ENCODE peak calls at places on chromosomes 2 and 18, in four cellular contexts. N, Q, R and W are unnamed samples.

GRCh38 chr2:55459278-55459677 is 39.6 kb upstream of the CCDC88A start:
- DNase-seq in Q (no peak), N (no peak), R (no peak), W (no peak)

GRCh38 chr2:185583058-185583816 is 155.4 kb upstream of the FSIP2 start:
- DNase-seq in R (no peak), Q (no peak), N (no peak), W (no peak)

GRCh38 chr2:138023976-138024375 is 59.7 kb downstream of the HNMT start:
- DNase-seq in N (no peak), R (no peak), Q (no peak), W (no peak)

GRCh38 chr2:76044701-76045100 is 334.0 kb upstream of the GCFC2 start:
- DNase-seq in R (no peak), N (no peak), Q (no peak), W (no peak)

GRCh38 chr18:62863629-62864028 is 148.3 kb downstream of the PHLPP1 start:
- DNase-seq in R (no peak), Q (no peak), N (no peak), W (no peak)

GRCh38 chr2:235799281-235799680 is 305.4 kb downstream of the AGAP1 start:
- DNase-seq in R (no peak), N (no peak), Q (no peak), W (no peak)

GRCh38 chr2:104050632-104051242 is 803.2 kb upstream of the POU3F3 start:
- DNase-seq in N (no peak), R (no peak), Q (no peak), W (no peak)

GRCh38 chr18:44895176-44895798 is 214.6 kb downstream of the SETBP1 start:
- DNase-seq in N (peak; percentile 78), Q (peak; percentile 30), R (peak; percentile 32), W (no peak)

GRCh38 chr18:55779711-55780590 is 192.0 kb upstream of the TCF4 start:
- DNase-seq in N (peak; percentile 57), R (peak; percentile 63), Q (no peak), W (no peak)
- H3K4me3 ChIP-seq in N (peak overlapping the region; percentile 40), R (peak overlapping the region; percentile 70), Q (no peak overlapping the region), W (no peak overlapping the region)

GRCh38 chr2:158900345-158900744 is 68.1 kb upstream of the TANC1 start:
- DNase-seq in R (no peak), Q (no peak), N (no peak), W (no peak)
- H3K4me1 ChIP-seq in R (peaks cover 3% of the 10 kb centered on the region), Q (no peaks in the 10 kb centered on the region), N (peaks cover 12% of the 10 kb centered on the region), W (no peaks in the 10 kb centered on the region)

DNA sequence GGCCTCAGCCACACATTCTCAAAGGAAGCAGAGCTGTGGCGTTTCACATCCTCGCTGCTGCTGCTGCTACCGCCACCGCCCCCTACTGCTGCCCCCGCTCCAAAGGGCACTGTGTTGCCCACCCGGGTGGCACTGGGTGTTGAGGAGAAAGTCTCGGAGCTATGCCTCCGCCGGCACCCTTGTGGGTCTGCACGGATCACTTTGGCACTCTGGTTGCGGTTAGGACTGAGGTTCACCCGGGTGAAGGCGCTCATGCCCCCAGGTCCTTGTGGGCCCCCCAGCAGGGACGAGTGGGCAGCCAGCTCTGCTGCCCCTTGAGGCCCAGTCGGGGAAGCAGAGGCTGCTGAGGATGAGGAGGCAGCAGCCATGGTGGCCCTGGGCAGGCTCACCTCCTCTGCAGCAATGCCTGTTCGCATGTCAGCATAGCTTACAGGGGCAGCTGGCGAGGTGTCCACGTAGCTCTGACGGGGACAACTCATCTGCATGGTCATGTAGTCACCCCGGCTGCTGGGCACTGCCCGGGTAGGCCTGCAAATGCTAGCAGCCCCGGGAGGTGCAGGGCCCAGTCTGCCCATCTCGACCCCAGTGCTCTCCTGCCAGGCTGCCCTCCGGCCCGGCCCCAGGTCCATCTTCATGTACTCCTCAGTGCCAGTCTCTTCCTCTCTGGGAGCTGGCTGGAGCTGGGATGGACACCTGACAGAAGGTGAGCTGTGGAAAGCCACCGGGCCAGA is 4.2 kb downstream of the IRS1 start:
- DNase-seq in N (no peak), Q (peak; percentile 13), R (no peak), W (no peak)
- H3K4me3 ChIP-seq in N (peak overlapping the region; percentile 35), Q (no peak overlapping the region), R (no peak overlapping the region), W (no peak overlapping the region)

GRCh38 chr2:72113847-72114692 is 33.6 kb downstream of the CYP26B1 start:
- DNase-seq in N (no peak), R (no peak), Q (no peak), W (no peak)

GRCh38 chr2:72111061-72111460 is 36.6 kb downstream of the CYP26B1 start:
- DNase-seq in Q (no peak), N (no peak), R (no peak), W (no peak)

GRCh38 chr2:72112981-72113846 is 34.4 kb downstream of the CYP26B1 start:
- DNase-seq in R (no peak), N (no peak), Q (no peak), W (no peak)

GRCh38 chr2:72114693-72115051 is 33.0 kb downstream of the CYP26B1 start:
- DNase-seq in N (no peak), R (no peak), Q (no peak), W (no peak)

GRCh38 chr2:72112421-72112820 is 35.2 kb downstream of the CYP26B1 start:
- DNase-seq in N (peak; percentile 45), Q (no peak), R (no peak), W (no peak)
- H3K4me1 ChIP-seq in N (no peaks in the 10 kb centered on the region), Q (no peaks in the 10 kb centered on the region), R (no peaks in the 10 kb centered on the region), W (no peaks in the 10 kb centered on the region)